ENCODE peak calls at places on chromosomes 12 and 14, in four cellular contexts. L is mesenchymal stem cell, P is hepatocyte, H is GM03348. V is an unnamed sample.

GRCh38 chr12:6547987-6548386 is 7.9 kb downstream of the IFFO1 start:
- DNase-seq in L (peak; percentile 82), P (no peak), H (peak; percentile 80), V (peak; percentile 70)

GRCh38 chr12:132453361-132454133 is 36.4 kb upstream of the FBRSL1 start:
- DNase-seq in L (no peak), P (no peak), H (peak; percentile 47), V (no peak)

GRCh38 chr14:99579903-99580570 is 24.0 kb downstream of the CCDC85C start:
- DNase-seq in L (no peak), P (peak; percentile 77), H (peak; percentile 85), V (no peak)

GRCh38 chr12:50162225-50162624 is 4.9 kb downstream of the CERS5 start:
- DNase-seq in L (peak; percentile 48), P (peak; percentile 41), H (peak; percentile 40), V (peak; percentile 14)

GRCh38 chr12:109575683-109576082 is 2.1 kb downstream of the MVK start:
- DNase-seq in L (no peak), P (no peak), H (no peak), V (no peak)

GRCh38 chr12:55226523-55226922 is 5.7 kb downstream of the OR10A7 start:
- DNase-seq in L (no peak), P (no peak), H (no peak), V (no peak)

GRCh38 chr12:64171715-64172114 is 50.4 kb downstream of the KICS2 start:
- DNase-seq in L (peak; percentile 77), P (no peak), H (peak; percentile 55), V (peak; percentile 39)

GRCh38 chr14:76811561-76811960 is 1.1 kb downstream of the ANGEL1 start:
- DNase-seq in L (peak; percentile 29), P (no peak), H (peak; percentile 19), V (peak; percentile 29)

GRCh38 chr12:104197264-104197663 is 18.3 kb upstream of the TXNRD1 start:
- DNase-seq in L (no peak), P (no peak), H (peak; percentile 45), V (peak; percentile 85)

GRCh38 chr14:73645248-73645610 is 443 bp downstream of the DNAL1 start:
- DNase-seq in L (no peak), P (no peak), H (no peak), V (no peak)

GRCh38 chr12:99444859-99445316 is 202.7 kb upstream of the GARIN6 start:
- DNase-seq in L (no peak), P (no peak), H (no peak), V (no peak)

V was measured in fibroblast of gingiva.